ENCODE peak calls at places on chromosomes 13 and 19, in six cellular contexts. One of them, this sample, is unnamed.

GRCh38 chr19:31616031-31616430 is 266.8 kb upstream of the TSHZ3 start:
- DNase-seq in posterior cingulate gyrus: no peak
- DNase-seq in NCI-H1105 treated with DMSO at 0.1 percent for 48 hours: no peak
- DNase-seq in M059J: no peak
- DNase-seq in lower leg skin: no peak
- DNase-seq in lung: no peak
- DNase-seq in this sample: no peak

GRCh38 chr19:12745166-12745897 is 6.3 kb upstream of the BEST2 start:
- DNase-seq in posterior cingulate gyrus: no peak
- DNase-seq in NCI-H1105 treated with DMSO at 0.1 percent for 48 hours: no peak
- DNase-seq in M059J: peak
- DNase-seq in lower leg skin: no peak
- DNase-seq in lung: no peak
- DNase-seq in this sample: no peak

GRCh38 chr13:36796052-36796451 is 23.0 kb upstream of the RFXAP start:
- DNase-seq in posterior cingulate gyrus: no peak
- DNase-seq in NCI-H1105 treated with DMSO at 0.1 percent for 48 hours: no peak
- DNase-seq in M059J: no peak
- DNase-seq in lower leg skin: no peak
- DNase-seq in lung: no peak
- DNase-seq in this sample: no peak

GRCh38 chr19:35545855-35546381 is 492 bp downstream of the TMEM147 start:
- DNase-seq in posterior cingulate gyrus: no peak
- DNase-seq in NCI-H1105 treated with DMSO at 0.1 percent for 48 hours: peak
- DNase-seq in M059J: peak
- DNase-seq in lower leg skin: no peak
- DNase-seq in lung: peak
- DNase-seq in this sample: peak

GRCh38 chr19:16070366-16070990 is 5.8 kb upstream of the TPM4 start:
- DNase-seq in posterior cingulate gyrus: no peak
- DNase-seq in NCI-H1105 treated with DMSO at 0.1 percent for 48 hours: no peak
- DNase-seq in M059J: peak
- DNase-seq in lower leg skin: peak
- DNase-seq in lung: peak
- DNase-seq in this sample: peak

GRCh38 chr13:112782433-112783010 is 92.7 kb downstream of the ATP11A start:
- DNase-seq in posterior cingulate gyrus: no peak
- DNase-seq in NCI-H1105 treated with DMSO at 0.1 percent for 48 hours: no peak
- DNase-seq in M059J: no peak
- DNase-seq in lower leg skin: peak
- DNase-seq in lung: no peak
- DNase-seq in this sample: peak

GRCh38 chr19:49403404-49404187 is 15.5 kb downstream of the KASH5 start:
- DNase-seq in posterior cingulate gyrus: no peak
- DNase-seq in NCI-H1105 treated with DMSO at 0.1 percent for 48 hours: peak
- DNase-seq in M059J: no peak
- DNase-seq in lower leg skin: no peak
- DNase-seq in lung: no peak
- DNase-seq in this sample: no peak

GRCh38 chr19:7871280-7871529 is 3.0 kb downstream of the PRR36 start:
- DNase-seq in posterior cingulate gyrus: no peak
- DNase-seq in NCI-H1105 treated with DMSO at 0.1 percent for 48 hours: no peak
- DNase-seq in M059J: no peak
- DNase-seq in lower leg skin: no peak
- DNase-seq in lung: no peak
- DNase-seq in this sample: no peak

GRCh38 chr13:71964491-71965108 is 97.6 kb upstream of the DACH1 start:
- DNase-seq in posterior cingulate gyrus: no peak
- DNase-seq in NCI-H1105 treated with DMSO at 0.1 percent for 48 hours: no peak
- DNase-seq in M059J: peak
- DNase-seq in lower leg skin: no peak
- DNase-seq in lung: no peak
- DNase-seq in this sample: no peak

GRCh38 chr13:51638497-51638871 is 54.2 kb downstream of the WDFY2 start:
- DNase-seq in posterior cingulate gyrus: no peak
- DNase-seq in NCI-H1105 treated with DMSO at 0.1 percent for 48 hours: no peak
- DNase-seq in M059J: peak
- DNase-seq in lower leg skin: no peak
- DNase-seq in lung: no peak
- DNase-seq in this sample: no peak

GRCh38 chr13:99501952-99502310 is 659 bp downstream of the TM9SF2 start:
- DNase-seq in posterior cingulate gyrus: no peak
- DNase-seq in NCI-H1105 treated with DMSO at 0.1 percent for 48 hours: no peak
- DNase-seq in M059J: peak
- DNase-seq in lower leg skin: peak
- DNase-seq in lung: no peak
- DNase-seq in this sample: peak

GRCh38 chr19:52451241-52451640 is 2.1 kb upstream of the ZNF578 start:
- DNase-seq in posterior cingulate gyrus: no peak
- DNase-seq in NCI-H1105 treated with DMSO at 0.1 percent for 48 hours: no peak
- DNase-seq in M059J: no peak
- DNase-seq in lower leg skin: no peak
- DNase-seq in lung: no peak
- DNase-seq in this sample: no peak

GRCh38 chr19:8208119-8208709 is 956 bp upstream of the CERS4 start:
- DNase-seq in posterior cingulate gyrus: peak
- DNase-seq in NCI-H1105 treated with DMSO at 0.1 percent for 48 hours: no peak
- DNase-seq in M059J: no peak
- DNase-seq in lower leg skin: no peak
- DNase-seq in lung: no peak
- DNase-seq in this sample: peak

GRCh38 chr13:71854401-71854800 is 12.6 kb downstream of the DACH1 start:
- DNase-seq in posterior cingulate gyrus: no peak
- DNase-seq in NCI-H1105 treated with DMSO at 0.1 percent for 48 hours: no peak
- DNase-seq in M059J: no peak
- DNase-seq in lower leg skin: no peak
- DNase-seq in lung: no peak
- DNase-seq in this sample: no peak

GRCh38 chr19:58056861-58057260 is 2.2 kb upstream of the ZNF135 start:
- DNase-seq in posterior cingulate gyrus: no peak
- DNase-seq in NCI-H1105 treated with DMSO at 0.1 percent for 48 hours: no peak
- DNase-seq in M059J: no peak
- DNase-seq in lower leg skin: no peak
- DNase-seq in lung: no peak
- DNase-seq in this sample: no peak

GRCh38 chr13:113855012-113855921 is 8.6 kb downstream of the GAS6 start:
- DNase-seq in posterior cingulate gyrus: no peak
- DNase-seq in NCI-H1105 treated with DMSO at 0.1 percent for 48 hours: no peak
- DNase-seq in M059J: no peak
- DNase-seq in lower leg skin: peak
- DNase-seq in lung: no peak
- DNase-seq in this sample: peak

GRCh38 chr19:3831601-3832000 is 37.2 kb downstream of the ZFR2 start:
- DNase-seq in posterior cingulate gyrus: no peak
- DNase-seq in NCI-H1105 treated with DMSO at 0.1 percent for 48 hours: no peak
- DNase-seq in M059J: no peak
- DNase-seq in lower leg skin: no peak
- DNase-seq in lung: no peak
- DNase-seq in this sample: no peak

GRCh38 chr13:77810430-77810829 is 108.2 kb downstream of the EDNRB start:
- DNase-seq in posterior cingulate gyrus: no peak
- DNase-seq in NCI-H1105 treated with DMSO at 0.1 percent for 48 hours: peak
- DNase-seq in M059J: peak
- DNase-seq in lower leg skin: no peak
- DNase-seq in lung: no peak
- DNase-seq in this sample: no peak

GRCh38 chr13:112718318-112718717 is 28.5 kb downstream of the ATP11A start:
- DNase-seq in posterior cingulate gyrus: no peak
- DNase-seq in NCI-H1105 treated with DMSO at 0.1 percent for 48 hours: no peak
- DNase-seq in M059J: no peak
- DNase-seq in lower leg skin: no peak
- DNase-seq in lung: no peak
- DNase-seq in this sample: no peak

GRCh38 chr13:68927387-68928026 is 1180.1 kb upstream of the ATXN8OS start:
- DNase-seq in posterior cingulate gyrus: peak
- DNase-seq in NCI-H1105 treated with DMSO at 0.1 percent for 48 hours: peak
- DNase-seq in M059J: no peak
- DNase-seq in lower leg skin: no peak
- DNase-seq in lung: no peak
- DNase-seq in this sample: no peak

This sample was measured in stomach.